ENCODE peak calls at places on chromosomes 12 and 14, in five cellular contexts. I is lower lobe of right lung; L is CD4-positive, alpha-beta T cell; J is testis; E is upper lobe of right lung. Z is an unnamed sample.
A peak's percentile ranks its signal among the peaks of the same experiment; 100 is the strongest.

GRCh38 chr14:54675236-54676125 is 108.6 kb downstream of the SAMD4A start:
- DNase-seq in L (no peak), J (no peak), I (no peak), E (no peak), Z (no peak)

GRCh38 chr12:70487440-70487839 is 121.3 kb downstream of the KCNMB4 start:
- DNase-seq in E (no peak), L (no peak), I (no peak), J (no peak), Z (no peak)

GRCh38 chr12:75877588-75878381 is 153.8 kb downstream of the PHLDA1 start:
- DNase-seq in J (peak; percentile 22), L (no peak), I (no peak), E (no peak), Z (no peak)

GRCh38 chr14:103279129-103280025 is 54.7 kb upstream of the EIF5 start:
- DNase-seq in J (peak; percentile 46), E (no peak), L (no peak), I (no peak), Z (no peak)

GRCh38 chr12:117370588-117370987 is 9.2 kb upstream of the NOS1 start:
- DNase-seq in J (no peak), L (no peak), E (no peak), I (no peak), Z (no peak)

GRCh38 chr12:8698132-8698829 is 490 bp downstream of the RIMKLB start:
- DNase-seq in E (peak; percentile 85), I (peak; percentile 81), J (peak; percentile 73), L (peak; percentile 24), Z (no peak)

GRCh38 chr14:96140964-96141363 is 63.7 kb upstream of the BDKRB2 start:
- DNase-seq in J (no peak), E (no peak), L (no peak), I (no peak), Z (no peak)

GRCh38 chr14:75198291-75198933 is 22.0 kb upstream of the TMED10 start:
- DNase-seq in I (no peak), L (no peak), J (peak; percentile 23), E (no peak), Z (no peak)

GRCh38 chr12:130401703-130402102 is 64.0 kb downstream of the PIWIL1 start:
- DNase-seq in J (no peak), L (no peak), E (no peak), I (no peak), Z (no peak)

GRCh38 chr12:54294152-54294913 is 6.5 kb downstream of the NFE2 start:
- DNase-seq in L (peak; percentile 38), J (peak; percentile 58), E (peak; percentile 85), I (peak; percentile 80), Z (no peak)

GRCh38 chr12:67647251-67647546 is 1.3 kb upstream of the DYRK2 start:
- DNase-seq in J (no peak), E (no peak), L (peak; percentile 17), I (no peak), Z (no peak)

GRCh38 chr12:67646775-67647174 is 1.8 kb upstream of the DYRK2 start:
- DNase-seq in I (no peak), J (no peak), E (no peak), L (no peak), Z (no peak)

GRCh38 chr12:67647547-67648305 is 819 bp upstream of the DYRK2 start:
- DNase-seq in I (peak; percentile 83), E (peak; percentile 84), L (peak; percentile 45), J (peak; percentile 85), Z (peak; percentile 61)

GRCh38 chr12:67645126-67645525 is 3.4 kb upstream of the DYRK2 start:
- DNase-seq in J (no peak), I (no peak), E (no peak), L (no peak), Z (no peak)

DNA sequence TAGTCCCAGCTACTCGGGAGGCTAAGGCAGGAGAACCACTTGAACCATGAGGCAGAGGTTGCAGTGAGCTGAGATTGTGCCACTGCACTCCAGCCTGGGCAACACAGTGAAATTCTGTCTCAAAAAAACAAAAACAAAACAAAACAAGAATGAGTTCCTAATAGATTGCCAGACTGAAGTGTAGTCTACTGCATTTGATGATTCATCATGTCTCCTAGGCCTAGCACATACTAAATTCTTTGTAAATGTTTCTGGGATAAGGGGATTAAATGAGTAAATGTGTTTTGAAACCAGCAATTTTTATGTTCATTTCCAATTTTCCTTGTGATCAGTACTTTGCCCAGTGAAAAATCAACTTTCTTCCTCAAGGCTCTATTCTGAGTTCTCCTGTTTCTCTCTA is 3.0 kb upstream of the DYRK2 start:
- DNase-seq in J (no peak), L (no peak), I (no peak), E (no peak), Z (no peak)
- H3K27ac ChIP-seq in J (no peak overlapping the region), L (no peak overlapping the region), I (no peak overlapping the region), E (no peak overlapping the region), Z (no peak overlapping the region)

GRCh38 chr12:78959556-78959955 is 95.0 kb downstream of the SYT1 start:
- DNase-seq in I (no peak), J (no peak), E (no peak), L (no peak), Z (no peak)
- TF ChIP-seq CTCF in I (no peak), J (no peak), E (no peak), L (no peak), Z (no peak)

DNA sequence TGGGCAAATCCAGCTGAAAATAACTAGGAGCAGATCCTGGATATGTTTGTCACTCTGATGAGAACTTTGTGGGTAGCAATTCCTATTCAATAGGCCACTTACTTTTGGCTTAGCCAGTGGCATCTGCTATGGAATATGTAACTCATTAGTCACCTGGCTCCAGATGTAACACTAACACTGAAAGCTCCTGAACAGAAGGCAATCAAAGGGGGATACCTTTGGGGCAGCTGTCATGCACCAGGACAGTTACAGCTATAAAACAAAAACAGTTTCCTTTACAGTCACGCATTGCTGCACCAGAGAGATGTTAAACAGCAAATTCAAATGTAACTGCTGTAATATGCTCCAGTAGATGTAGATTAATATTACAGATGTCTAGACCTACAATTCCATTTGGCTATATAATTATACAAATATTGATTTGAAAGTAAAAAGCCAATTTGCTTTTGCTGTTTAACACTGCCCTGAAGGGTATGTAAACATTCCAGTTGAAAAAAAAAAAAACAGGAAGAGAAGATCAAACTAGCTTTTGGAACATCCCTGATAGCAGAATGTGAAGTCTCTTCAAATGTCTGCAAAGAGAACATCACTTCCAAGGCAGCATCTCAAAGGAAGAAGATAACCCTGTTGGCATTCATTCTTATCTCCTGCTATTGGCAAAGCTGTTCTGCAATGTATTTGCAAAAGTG is 18.4 kb downstream of the RACGAP1 start:
- DNase-seq in L (no peak), J (no peak), I (no peak), E (no peak), Z (no peak)
- H3K27ac ChIP-seq in L (no peak overlapping the region), J (no peak overlapping the region), I (no peak overlapping the region), E (no peak overlapping the region), Z (peak overlapping the region; percentile 44)

GRCh38 chr12:66169221-66170170 is at the start of gene TMBIM4:
- DNase-seq in J (peak; percentile 89), E (peak; percentile 95), L (peak; percentile 82), I (peak; percentile 93), Z (peak; percentile 84)
- TF ChIP-seq CTCF in J (peak; percentile 56), E (peak; percentile 60), L (peak; percentile 57), I (peak; percentile 67), Z (peak; percentile 65)

GRCh38 chr12:121282072-121282742 is 14.3 kb downstream of the CAMKK2 start:
- DNase-seq in J (peak; percentile 51), L (no peak), E (no peak), I (no peak), Z (no peak)
- H3K27ac ChIP-seq in J (peak overlapping the region; percentile 73), L (no peak overlapping the region), E (no peak overlapping the region), I (no peak overlapping the region), Z (peak overlapping the region; percentile 28)

GRCh38 chr14:24332094-24332983 is 2.5 kb downstream of the ADCY4 start:
- DNase-seq in L (peak; percentile 90), E (peak; percentile 82), J (peak; percentile 79), I (peak; percentile 79), Z (peak; percentile 43)

GRCh38 chr14:24329736-24330135 is 5.1 kb downstream of the ADCY4 start:
- DNase-seq in I (peak; percentile 91), L (peak; percentile 40), E (peak; percentile 89), J (peak; percentile 46), Z (no peak)

GRCh38 chr14:24329073-24329663 is 5.7 kb downstream of the ADCY4 start:
- DNase-seq in E (no peak), I (no peak), J (no peak), L (no peak), Z (no peak)

GRCh38 chr14:24330973-24331674 is 3.7 kb downstream of the ADCY4 start:
- DNase-seq in E (no peak), J (no peak), L (no peak), I (no peak), Z (no peak)

GRCh38 chr14:24331731-24332093 is 3.2 kb downstream of the ADCY4 start:
- DNase-seq in I (no peak), E (no peak), J (no peak), L (no peak), Z (no peak)
- TF ChIP-seq CTCF in I (no peak), E (no peak), J (no peak), L (no peak), Z (no peak)

GRCh38 chr12:21650997-21651396 is 6.6 kb downstream of the LDHB start:
- DNase-seq in L (no peak), E (no peak), I (no peak), J (no peak), Z (no peak)
- H3K27ac ChIP-seq in L (no peak overlapping the region), E (no peak overlapping the region), I (no peak overlapping the region), J (no peak overlapping the region), Z (no peak overlapping the region)

DNA sequence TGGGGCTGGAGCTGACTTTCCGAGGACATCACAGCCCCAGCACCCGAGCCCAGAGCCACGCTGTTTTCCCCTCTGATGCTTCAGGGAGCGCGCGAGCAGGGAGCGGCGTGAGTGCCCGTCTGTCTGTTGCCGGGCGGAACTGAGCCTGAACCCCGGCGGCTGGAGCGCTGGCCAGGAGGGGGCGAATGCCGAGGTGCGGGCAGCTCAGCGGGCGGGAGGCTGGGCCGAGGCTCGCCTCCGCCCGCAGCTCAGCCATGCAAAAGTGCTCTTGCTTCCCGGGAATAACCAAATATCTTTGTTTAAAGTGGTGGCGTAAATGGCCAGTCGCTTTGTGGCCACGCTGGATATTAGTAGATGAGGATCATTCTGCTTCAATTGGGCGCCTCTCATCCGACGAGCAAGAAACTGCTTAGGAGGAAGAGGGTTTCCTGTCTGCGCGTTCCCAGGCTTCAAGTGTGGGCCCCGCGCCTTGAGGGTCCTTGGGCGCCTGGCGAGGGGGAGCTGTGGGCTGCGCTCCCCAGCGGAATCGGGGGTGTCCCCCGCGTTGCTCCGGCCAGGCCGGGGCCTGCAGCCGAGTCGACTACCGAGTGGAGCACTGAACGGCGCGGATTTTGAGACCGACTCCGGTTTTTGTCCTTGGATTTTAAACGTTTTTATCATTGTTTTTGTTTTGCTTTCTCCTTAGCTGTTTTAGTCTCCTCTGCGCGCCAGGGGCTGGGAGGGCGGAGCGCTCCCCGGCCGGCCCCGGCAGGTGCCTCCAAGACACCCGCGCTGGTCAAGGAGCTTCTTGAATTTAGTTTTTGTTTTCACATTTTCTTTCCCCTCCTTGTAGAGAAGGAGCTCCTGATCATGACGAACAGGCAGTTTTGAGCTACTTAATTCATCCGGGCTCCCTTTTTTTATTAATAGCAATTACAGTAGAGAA is 831 bp upstream of the NKX2-1 start:
- DNase-seq in J (no peak), E (peak; percentile 84), L (no peak), I (peak; percentile 79), Z (no peak)
- TF ChIP-seq CTCF in J (no peak), E (peak; percentile 25), L (no peak), I (no peak), Z (no peak)